ENCODE peak calls at places on chromosomes 6 and 20, in five cellular contexts. J is bronchial epithelial cell; M is D341Med; F is stimulated activated CD4-positive, alpha-beta T cell treated with anti-CD3 and anti-CD28 coated beads, Interleukin-15, amount 100 ng/mL, for 24 hours; Q is EL. G is an unnamed sample.

GRCh38 chr6:45562171-45562570 is 184.4 kb upstream of the SUPT3H start:
- DNase-seq in J (no peak), M (no peak), F (no peak), Q (no peak), G (no peak)

GRCh38 chr6:11213305-11214106 is 19.0 kb downstream of the NEDD9 start:
- DNase-seq in J (no peak), M (no peak), F (no peak), Q (no peak), G (no peak)

GRCh38 chr6:26575494-26575939 is 21.2 kb upstream of the ABT1 start:
- DNase-seq in J (peak), M (no peak), F (no peak), Q (peak), G (no peak)

GRCh38 chr6:45626087-45626891 is 248.6 kb upstream of the SUPT3H start:
- DNase-seq in J (peak), M (no peak), F (peak), Q (peak), G (no peak)

GRCh38 chr6:24838081-24838480 is 39.4 kb upstream of the ARMH2 start:
- DNase-seq in J (no peak), M (no peak), F (no peak), Q (no peak), G (no peak)

GRCh38 chr20:62603907-62604785 is 38.2 kb upstream of the SLCO4A1 start:
- DNase-seq in J (no peak), M (no peak), F (no peak), Q (no peak), G (no peak)

GRCh38 chr20:17721802-17722486 is 22.2 kb downstream of the BANF2 start:
- DNase-seq in J (no peak), M (no peak), F (no peak), Q (no peak), G (no peak)

GRCh38 chr20:41526327-41526726 is 91.8 kb downstream of the CHD6 start:
- DNase-seq in J (no peak), M (no peak), F (no peak), Q (no peak), G (no peak)

GRCh38 chr6:46501136-46502089 is 10.2 kb upstream of the RCAN2 start:
- DNase-seq in J (peak), M (no peak), F (no peak), Q (no peak), G (no peak)